ENCODE peak calls at places on chromosome 18, in seven cellular contexts. One of them, this sample, is unnamed.

GRCh38 chr18:7945882-7946281 is 378.8 kb downstream of the PTPRM start:
- DNase-seq in stomach: no peak
- DNase-seq in spleen: no peak
- DNase-seq in transverse colon: no peak
- DNase-seq in Panc1: no peak
- DNase-seq in HCT116: no peak
- DNase-seq in SK-N-SH: no peak
- DNase-seq in this sample: no peak

GRCh38 chr18:39805218-39805617 is 2149.8 kb upstream of the PIK3C3 start:
- DNase-seq in stomach: no peak
- DNase-seq in spleen: no peak
- DNase-seq in transverse colon: no peak
- DNase-seq in Panc1: no peak
- DNase-seq in HCT116: no peak
- DNase-seq in SK-N-SH: no peak
- DNase-seq in this sample: no peak

GRCh38 chr18:79798346-79798998 is 734 bp downstream of the KCNG2 start:
- DNase-seq in stomach: no peak
- DNase-seq in spleen: peak; percentile 82
- DNase-seq in transverse colon: no peak
- DNase-seq in Panc1: no peak
- DNase-seq in HCT116: no peak
- DNase-seq in SK-N-SH: no peak
- DNase-seq in this sample: no peak

GRCh38 chr18:54825626-54826344 is 2.5 kb upstream of the RAB27B start:
- DNase-seq in stomach: no peak
- DNase-seq in spleen: no peak
- DNase-seq in transverse colon: no peak
- DNase-seq in Panc1: no peak
- DNase-seq in HCT116: no peak
- DNase-seq in SK-N-SH: peak; percentile 45
- DNase-seq in this sample: no peak

GRCh38 chr18:28574175-28574574 is 397.2 kb upstream of the CDH2 start:
- DNase-seq in stomach: no peak
- DNase-seq in spleen: no peak
- DNase-seq in transverse colon: no peak
- DNase-seq in Panc1: no peak
- DNase-seq in HCT116: no peak
- DNase-seq in SK-N-SH: no peak
- DNase-seq in this sample: no peak

GRCh38 chr18:43141208-43141607 is 25.7 kb upstream of the RIT2 start:
- DNase-seq in stomach: no peak
- DNase-seq in spleen: no peak
- DNase-seq in transverse colon: no peak
- DNase-seq in Panc1: no peak
- DNase-seq in HCT116: no peak
- DNase-seq in SK-N-SH: peak; percentile 25
- DNase-seq in this sample: no peak

GRCh38 chr18:62069556-62069955 is 117.3 kb downstream of the PIGN start:
- DNase-seq in stomach: no peak
- DNase-seq in spleen: no peak
- DNase-seq in transverse colon: no peak
- DNase-seq in Panc1: no peak
- DNase-seq in HCT116: no peak
- DNase-seq in SK-N-SH: no peak
- DNase-seq in this sample: no peak

GRCh38 chr18:55780591-55781071 is 192.6 kb upstream of the TCF4 start:
- DNase-seq in stomach: no peak
- DNase-seq in spleen: no peak
- DNase-seq in transverse colon: no peak
- DNase-seq in Panc1: no peak
- DNase-seq in HCT116: no peak
- DNase-seq in SK-N-SH: no peak
- DNase-seq in this sample: no peak

GRCh38 chr18:812673-813404 is 797 bp upstream of the YES1 start:
- DNase-seq in stomach: peak; percentile 66
- DNase-seq in spleen: peak; percentile 91
- DNase-seq in transverse colon: peak; percentile 78
- DNase-seq in Panc1: peak; percentile 63
- DNase-seq in HCT116: peak; percentile 51
- DNase-seq in SK-N-SH: peak; percentile 20
- DNase-seq in this sample: peak; percentile 92

GRCh38 chr18:63606526-63606925 is 19.4 kb downstream of the SERPINB13 start:
- DNase-seq in stomach: no peak
- DNase-seq in spleen: no peak
- DNase-seq in transverse colon: no peak
- DNase-seq in Panc1: no peak
- DNase-seq in HCT116: no peak
- DNase-seq in SK-N-SH: no peak
- DNase-seq in this sample: no peak

GRCh38 chr18:41396861-41397260 is 558.2 kb upstream of the PIK3C3 start:
- DNase-seq in stomach: no peak
- DNase-seq in spleen: no peak
- DNase-seq in transverse colon: no peak
- DNase-seq in Panc1: no peak
- DNase-seq in HCT116: no peak
- DNase-seq in SK-N-SH: no peak
- DNase-seq in this sample: no peak

GRCh38 chr18:902179-902718 is 2.4 kb upstream of the ADCYAP1 start:
- DNase-seq in stomach: no peak
- DNase-seq in spleen: no peak
- DNase-seq in transverse colon: no peak
- DNase-seq in Panc1: no peak
- DNase-seq in HCT116: peak; percentile 6
- DNase-seq in SK-N-SH: no peak
- DNase-seq in this sample: no peak

GRCh38 chr18:25399554-25399953 is 47.6 kb upstream of the ZNF521 start:
- DNase-seq in stomach: no peak
- DNase-seq in spleen: no peak
- DNase-seq in transverse colon: no peak
- DNase-seq in Panc1: no peak
- DNase-seq in HCT116: no peak
- DNase-seq in SK-N-SH: no peak
- DNase-seq in this sample: no peak

GRCh38 chr18:26746284-26747130 is 119.0 kb downstream of the AQP4 start:
- DNase-seq in stomach: no peak
- DNase-seq in spleen: no peak
- DNase-seq in transverse colon: no peak
- DNase-seq in Panc1: peak; percentile 39
- DNase-seq in HCT116: no peak
- DNase-seq in SK-N-SH: no peak
- DNase-seq in this sample: no peak

GRCh38 chr18:38421016-38421415 is 855.4 kb upstream of the CELF4 start:
- DNase-seq in stomach: no peak
- DNase-seq in spleen: no peak
- DNase-seq in transverse colon: no peak
- DNase-seq in Panc1: no peak
- DNase-seq in HCT116: no peak
- DNase-seq in SK-N-SH: no peak
- DNase-seq in this sample: no peak

GRCh38 chr18:78085241-78086185 is 835.9 kb downstream of the GALR1 start:
- DNase-seq in stomach: no peak
- DNase-seq in spleen: no peak
- DNase-seq in transverse colon: no peak
- DNase-seq in Panc1: no peak
- DNase-seq in HCT116: no peak
- DNase-seq in SK-N-SH: no peak
- DNase-seq in this sample: no peak

GRCh38 chr18:52992041-52992440 is 652.0 kb downstream of the DCC start:
- DNase-seq in stomach: no peak
- DNase-seq in spleen: no peak
- DNase-seq in transverse colon: no peak
- DNase-seq in Panc1: no peak
- DNase-seq in HCT116: no peak
- DNase-seq in SK-N-SH: peak; percentile 2
- DNase-seq in this sample: no peak

GRCh38 chr18:63319383-63320040 is at the start of gene BCL2:
- DNase-seq in stomach: no peak
- DNase-seq in spleen: no peak
- DNase-seq in transverse colon: peak; percentile 45
- DNase-seq in Panc1: no peak
- DNase-seq in HCT116: no peak
- DNase-seq in SK-N-SH: no peak
- DNase-seq in this sample: no peak

GRCh38 chr18:45962866-45963265 is 4.3 kb downstream of the EPG5 start:
- DNase-seq in stomach: no peak
- DNase-seq in spleen: no peak
- DNase-seq in transverse colon: no peak
- DNase-seq in Panc1: no peak
- DNase-seq in HCT116: no peak
- DNase-seq in SK-N-SH: no peak
- DNase-seq in this sample: no peak

GRCh38 chr18:62741118-62741566 is 25.8 kb downstream of the PHLPP1 start:
- DNase-seq in stomach: no peak
- DNase-seq in spleen: no peak
- DNase-seq in transverse colon: peak; percentile 42
- DNase-seq in Panc1: no peak
- DNase-seq in HCT116: peak; percentile 91
- DNase-seq in SK-N-SH: no peak
- DNase-seq in this sample: no peak

GRCh38 chr18:5961097-5961827 is 65.9 kb upstream of the TMEM200C start:
- DNase-seq in stomach: no peak
- DNase-seq in spleen: no peak
- DNase-seq in transverse colon: no peak
- DNase-seq in Panc1: no peak
- DNase-seq in HCT116: no peak
- DNase-seq in SK-N-SH: no peak
- DNase-seq in this sample: no peak

GRCh38 chr18:32735781-32736180 is 37.0 kb downstream of the KLHL14 start:
- DNase-seq in stomach: no peak
- DNase-seq in spleen: no peak
- DNase-seq in transverse colon: no peak
- DNase-seq in Panc1: no peak
- DNase-seq in HCT116: no peak
- DNase-seq in SK-N-SH: no peak
- DNase-seq in this sample: no peak

GRCh38 chr18:55351220-55351619 is 236.8 kb downstream of the TCF4 start:
- DNase-seq in stomach: no peak
- DNase-seq in spleen: no peak
- DNase-seq in transverse colon: no peak
- DNase-seq in Panc1: no peak
- DNase-seq in HCT116: no peak
- DNase-seq in SK-N-SH: no peak
- DNase-seq in this sample: no peak

DNA sequence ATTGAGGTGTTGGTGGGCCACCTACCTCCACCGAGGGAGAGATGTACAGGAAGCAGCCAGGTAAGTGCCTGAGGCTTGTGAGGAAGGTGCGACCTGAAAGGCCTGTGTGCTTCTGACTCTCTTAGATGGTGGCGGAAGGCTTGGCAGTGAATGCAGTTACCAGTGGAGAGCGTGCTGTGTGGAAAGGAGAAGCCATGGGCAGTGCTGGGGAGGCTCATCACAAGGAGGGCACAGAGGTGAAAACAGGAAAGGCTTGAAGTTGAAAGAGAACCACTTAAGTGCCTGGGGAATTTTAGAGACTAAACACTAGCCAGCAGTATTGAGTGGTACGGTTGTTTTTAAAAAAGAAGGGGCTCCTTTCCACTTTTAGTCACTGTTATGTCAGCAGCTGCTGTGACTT is 130.9 kb downstream of the ZNF407 start:
- DNase-seq in stomach: no peak
- DNase-seq in spleen: no peak
- DNase-seq in transverse colon: no peak
- DNase-seq in Panc1: no peak
- DNase-seq in HCT116: no peak
- DNase-seq in SK-N-SH: no peak
- DNase-seq in this sample: no peak
- TF ChIP-seq POLR2AphosphoS5 in stomach: no peak
- TF ChIP-seq POLR2AphosphoS5 in spleen: no peak
- TF ChIP-seq POLR2AphosphoS5 in transverse colon: no peak
- TF ChIP-seq POLR2AphosphoS5 in Panc1: no peak
- TF ChIP-seq POLR2AphosphoS5 in HCT116: no peak
- TF ChIP-seq POLR2AphosphoS5 in SK-N-SH: no peak
- TF ChIP-seq POLR2AphosphoS5 in this sample: no peak

DNA sequence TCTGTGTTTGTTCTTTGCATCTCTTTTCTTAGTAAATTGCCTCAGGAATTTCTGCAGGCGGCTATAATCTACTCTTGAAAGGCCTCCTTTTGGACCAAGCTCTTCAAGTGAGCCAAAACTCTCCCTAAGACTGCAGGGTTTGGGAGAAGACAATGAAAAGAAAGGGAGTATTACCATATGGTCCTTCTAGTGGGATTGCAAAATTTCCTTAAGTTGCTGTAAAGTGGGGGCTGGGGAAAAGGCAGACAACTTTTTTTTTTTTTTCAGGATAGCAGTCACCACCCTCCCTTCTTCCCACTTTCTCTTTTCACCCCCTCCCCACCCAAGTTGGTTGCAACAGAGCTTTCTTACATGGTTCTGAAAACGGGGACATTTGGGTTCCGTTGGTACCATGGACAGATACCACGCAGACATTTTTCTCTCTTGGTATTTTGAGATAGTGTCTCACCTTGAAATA is 183.7 kb downstream of the FHOD3 start:
- DNase-seq in stomach: no peak
- DNase-seq in spleen: no peak
- DNase-seq in transverse colon: no peak
- DNase-seq in Panc1: no peak
- DNase-seq in HCT116: no peak
- DNase-seq in SK-N-SH: no peak
- DNase-seq in this sample: no peak
- H3K4me1 ChIP-seq in stomach: no peaks in the 10 kb centered on the region
- H3K4me1 ChIP-seq in spleen: no peaks in the 10 kb centered on the region
- H3K4me1 ChIP-seq in transverse colon: no peaks in the 10 kb centered on the region
- H3K4me1 ChIP-seq in Panc1: peaks cover 14% of the 10 kb centered on the region
- H3K4me1 ChIP-seq in HCT116: no peaks in the 10 kb centered on the region
- H3K4me1 ChIP-seq in SK-N-SH: no peaks in the 10 kb centered on the region
- H3K4me1 ChIP-seq in this sample: no peaks in the 10 kb centered on the region

GRCh38 chr18:9739516-9739915 is 31.4 kb downstream of the RAB31 start:
- DNase-seq in stomach: no peak
- DNase-seq in spleen: no peak
- DNase-seq in transverse colon: no peak
- DNase-seq in Panc1: no peak
- DNase-seq in HCT116: no peak
- DNase-seq in SK-N-SH: no peak
- DNase-seq in this sample: no peak
- TF ChIP-seq CTCF in stomach: no peak
- TF ChIP-seq CTCF in spleen: no peak
- TF ChIP-seq CTCF in transverse colon: no peak
- TF ChIP-seq CTCF in Panc1: no peak
- TF ChIP-seq CTCF in HCT116: no peak
- TF ChIP-seq CTCF in SK-N-SH: peak; percentile 23
- TF ChIP-seq CTCF in this sample: no peak

DNA sequence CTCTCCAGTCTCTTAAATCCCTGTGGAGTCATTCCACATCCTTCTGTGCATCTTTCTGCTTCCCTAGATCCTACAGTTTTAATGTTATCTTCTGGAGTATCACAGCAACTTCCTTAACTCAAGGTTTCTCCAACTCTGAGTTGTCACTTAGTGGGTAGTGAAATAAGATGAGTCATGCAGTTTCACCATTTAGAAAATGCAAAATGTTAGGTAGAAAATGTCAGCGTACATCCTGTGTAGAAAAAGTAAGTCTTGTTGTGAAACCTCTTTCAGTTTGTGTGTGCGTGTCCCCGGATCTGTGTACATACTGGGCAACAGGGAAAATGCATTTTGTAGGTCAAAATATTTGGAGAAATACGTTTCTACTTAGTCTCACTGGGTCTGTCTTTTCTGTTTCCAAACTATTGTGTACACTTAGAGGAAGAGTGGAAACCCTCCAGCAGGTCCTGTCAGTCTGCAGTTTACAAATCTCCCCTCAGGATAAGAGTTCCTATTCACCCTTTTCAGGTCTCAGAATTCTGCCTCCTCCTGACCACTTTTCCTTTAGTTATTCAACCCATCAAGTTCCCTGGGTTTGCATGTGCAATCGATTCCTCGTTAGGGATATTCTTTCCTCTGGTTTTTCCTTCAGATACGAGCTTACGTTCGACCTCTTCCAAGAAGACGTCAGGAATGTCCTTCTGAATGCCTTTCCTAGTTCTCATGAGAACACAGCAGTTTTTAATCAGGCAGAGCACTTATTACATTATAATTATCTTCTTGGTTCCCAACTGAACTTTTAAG is 154.8 kb downstream of the TGIF1 start:
- DNase-seq in stomach: no peak
- DNase-seq in spleen: peak; percentile 35
- DNase-seq in transverse colon: no peak
- DNase-seq in Panc1: peak; percentile 81
- DNase-seq in HCT116: no peak
- DNase-seq in SK-N-SH: no peak
- DNase-seq in this sample: no peak
- TF ChIP-seq POLR2AphosphoS5 in stomach: peak; percentile 37
- TF ChIP-seq POLR2AphosphoS5 in spleen: no peak
- TF ChIP-seq POLR2AphosphoS5 in transverse colon: peak; percentile 60
- TF ChIP-seq POLR2AphosphoS5 in Panc1: peak; percentile 88
- TF ChIP-seq POLR2AphosphoS5 in HCT116: peak; percentile 51
- TF ChIP-seq POLR2AphosphoS5 in SK-N-SH: peak; percentile 73
- TF ChIP-seq POLR2AphosphoS5 in this sample: no peak